ENCODE peak calls at places on chromosomes 2 and 18, in five cellular contexts. L, E, K, I and D are unnamed samples.

GRCh38 chr2:220143336-220143735 is 515.9 kb downstream of the SLC4A3 start:
- DNase-seq in L (no peak), E (no peak), K (no peak), I (no peak), D (no peak)

GRCh38 chr2:170396799-170397459 is 219.0 kb downstream of the MYO3B start:
- DNase-seq in L (no peak), E (no peak), K (no peak), I (peak), D (no peak)

GRCh38 chr2:26724004-26724750 is 31.7 kb downstream of the KCNK3 start:
- DNase-seq in L (no peak), E (no peak), K (no peak), I (peak), D (no peak)

GRCh38 chr2:154693941-154694340 is 4.6 kb upstream of the KCNJ3 start:
- DNase-seq in L (no peak), E (no peak), K (no peak), I (no peak), D (no peak)

GRCh38 chr2:201644001-201644400 is 698 bp upstream of the TMEM237 start:
- DNase-seq in L (peak), E (no peak), K (no peak), I (peak), D (peak)

GRCh38 chr2:12619975-12620374 is 96.8 kb upstream of the TRIB2 start:
- DNase-seq in L (no peak), E (no peak), K (no peak), I (peak), D (no peak)

GRCh38 chr18:3596324-3597158 is 146.6 kb downstream of the TGIF1 start:
- DNase-seq in L (peak), E (no peak), K (peak), I (peak), D (peak)

GRCh38 chr2:17878222-17879136 is at the start of gene KCNS3:
- DNase-seq in L (peak), E (no peak), K (peak), I (peak), D (peak)

GRCh38 chr18:45330170-45330594 is 285.1 kb upstream of the SLC14A2 start:
- DNase-seq in L (no peak), E (no peak), K (no peak), I (peak), D (no peak)

GRCh38 chr2:179268277-179268935 is 3.8 kb upstream of the SESTD1 start:
- DNase-seq in L (no peak), E (no peak), K (no peak), I (peak), D (no peak)

GRCh38 chr2:85265304-85265703 is 62.5 kb downstream of the TGOLN2 start:
- DNase-seq in L (no peak), E (no peak), K (no peak), I (no peak), D (peak)

GRCh38 chr2:10537522-10538195 is 89.5 kb upstream of the ODC1 start:
- DNase-seq in L (no peak), E (no peak), K (no peak), I (no peak), D (no peak)